ENCODE peak calls at places on chromosomes 11 and 22, in eight cellular contexts. F is A549; X is bronchial epithelial cell; P is ovary; A is CD8-positive, alpha-beta T cell; J is SK-N-SH; H is right lobe of liver; U is left lung. D is an unnamed sample.

GRCh38 chr11:18540207-18541009 is 13.7 kb upstream of the TSG101 start:
- DNase-seq in F (peak; percentile 48), X (peak; percentile 46), P (no peak), A (no peak), J (peak; percentile 28), H (no peak), U (no peak), D (peak; percentile 41)

GRCh38 chr11:10076458-10077141 is 217.4 kb downstream of the SBF2 start:
- DNase-seq in F (peak; percentile 48), X (peak; percentile 22), P (no peak), A (no peak), J (no peak), H (peak; percentile 66), U (peak; percentile 76), D (peak; percentile 75)

GRCh38 chr22:40251106-40251505 is 73.4 kb downstream of the TNRC6B start:
- DNase-seq in F (no peak), X (peak; percentile 39), P (no peak), A (no peak), J (no peak), H (no peak), U (no peak), D (no peak)

GRCh38 chr11:104256525-104256924 is 92.6 kb upstream of the PDGFD start:
- DNase-seq in F (peak; percentile 4), X (peak; percentile 30), P (no peak), A (no peak), J (no peak), H (no peak), U (no peak), D (peak; percentile 49)

GRCh38 chr11:131092469-131092868 is 176.2 kb upstream of the SNX19 start:
- DNase-seq in F (no peak), X (no peak), P (no peak), A (no peak), J (no peak), H (no peak), U (no peak), D (no peak)

GRCh38 chr22:48658246-48658645 is 1169.4 kb downstream of the BRD1 start:
- DNase-seq in F (no peak), X (no peak), P (no peak), A (no peak), J (no peak), H (no peak), U (peak; percentile 63), D (no peak)

GRCh38 chr22:36578619-36579018 is 49.7 kb upstream of the EIF3D start:
- DNase-seq in F (no peak), X (no peak), P (no peak), A (no peak), J (no peak), H (no peak), U (no peak), D (no peak)

GRCh38 chr11:129699711-129700304 is 115.8 kb upstream of the TMEM45B start:
- DNase-seq in F (no peak), X (peak; percentile 40), P (no peak), A (no peak), J (no peak), H (no peak), U (no peak), D (no peak)

GRCh38 chr11:132114185-132114584 is 743.8 kb downstream of the NTM start:
- DNase-seq in F (peak; percentile 6), X (peak; percentile 35), P (no peak), A (no peak), J (peak; percentile 60), H (peak; percentile 46), U (no peak), D (peak; percentile 32)

GRCh38 chr22:49305966-49306631 is 521.6 kb downstream of the BRD1 start:
- DNase-seq in F (no peak), X (no peak), P (no peak), A (no peak), J (no peak), H (peak; percentile 24), U (peak; percentile 56), D (no peak)

GRCh38 chr22:35231585-35232084 is 25.7 kb upstream of the HMGXB4 start:
- DNase-seq in F (peak; percentile 78), X (peak; percentile 69), P (peak; percentile 63), A (peak; percentile 31), J (peak; percentile 60), H (peak; percentile 63), U (peak; percentile 86), D (peak; percentile 77)

GRCh38 chr11:66020618-66021357 is 5.5 kb downstream of the CATSPER1 start:
- DNase-seq in F (peak; percentile 59), X (peak; percentile 67), P (no peak), A (no peak), J (no peak), H (no peak), U (peak; percentile 92), D (peak; percentile 66)

GRCh38 chr11:130672911-130673310 is 224.5 kb downstream of the ADAMTS15 start:
- DNase-seq in F (no peak), X (peak; percentile 58), P (no peak), A (no peak), J (no peak), H (no peak), U (no peak), D (no peak)

DNA sequence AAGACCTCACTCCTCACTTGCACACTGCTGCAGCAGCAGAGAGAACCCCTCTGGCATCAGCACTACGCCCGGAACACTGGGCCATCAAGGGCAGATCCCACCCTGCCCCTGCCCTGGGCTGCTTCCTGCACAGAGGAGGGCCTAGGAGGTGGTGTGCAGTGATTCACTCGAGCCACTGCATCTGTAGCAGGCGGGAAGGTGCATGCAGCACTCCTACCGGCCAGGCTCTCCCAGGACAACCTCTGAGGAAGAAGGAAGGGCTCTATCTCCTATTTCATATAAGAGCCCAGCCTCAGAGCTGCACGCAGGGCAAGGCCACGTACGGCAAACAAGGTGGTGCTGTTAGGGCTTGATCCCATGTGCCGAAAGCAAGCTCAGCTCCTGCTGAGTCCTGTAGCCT is 14.2 kb downstream of the RANGAP1 start:
- DNase-seq in F (no peak), X (no peak), P (no peak), A (no peak), J (no peak), H (no peak), U (peak; percentile 39), D (no peak)
- H3K4me3 ChIP-seq in F (no peak overlapping the region), X (no peak overlapping the region), P (no peak overlapping the region), A (no peak overlapping the region), J (no peak overlapping the region), H (no peak overlapping the region), U (no peak overlapping the region), D (no peak overlapping the region)

GRCh38 chr11:6475936-6476335 is 2.2 kb upstream of the TRIM3 start:
- DNase-seq in F (no peak), X (no peak), P (no peak), A (no peak), J (no peak), H (no peak), U (no peak), D (no peak)
- TF ChIP-seq CTCF in F (no peak), X (no peak), P (no peak), A (no peak), J (no peak), H (no peak), U (no peak), D (no peak)

DNA sequence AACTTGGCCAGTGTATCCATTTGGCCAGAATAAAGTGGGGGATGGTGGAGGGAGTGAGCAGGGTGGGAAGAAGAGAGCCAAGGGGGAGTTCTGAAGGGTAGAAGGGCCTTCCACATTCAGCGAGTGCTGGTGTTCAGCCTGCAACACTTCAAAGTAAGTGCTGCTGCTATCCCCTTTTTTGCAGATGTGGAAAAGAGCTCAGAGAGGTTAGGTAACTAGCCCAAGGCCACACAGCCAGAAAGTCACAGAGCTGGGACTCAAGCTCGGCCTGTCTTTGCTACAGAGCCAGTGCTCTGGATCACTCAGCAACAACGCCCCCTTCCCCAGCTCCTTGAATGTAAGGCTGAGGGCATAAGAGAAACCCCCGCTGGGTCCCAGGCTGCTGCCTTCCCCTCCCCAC is 5.2 kb upstream of the RHOD start:
- DNase-seq in F (no peak), X (no peak), P (no peak), A (no peak), J (no peak), H (no peak), U (no peak), D (no peak)
- H3K4me3 ChIP-seq in F (no peak overlapping the region), X (no peak overlapping the region), P (no peak overlapping the region), A (no peak overlapping the region), J (no peak overlapping the region), H (no peak overlapping the region), U (no peak overlapping the region), D (no peak overlapping the region)

GRCh38 chr11:15493066-15493465 is 378.3 kb downstream of the INSC start:
- DNase-seq in F (no peak), X (peak; percentile 49), P (no peak), A (no peak), J (no peak), H (no peak), U (no peak), D (no peak)
- TF ChIP-seq CTCF in F (no peak), X (no peak), P (no peak), A (no peak), J (no peak), H (no peak), U (no peak), D (no peak)

DNA sequence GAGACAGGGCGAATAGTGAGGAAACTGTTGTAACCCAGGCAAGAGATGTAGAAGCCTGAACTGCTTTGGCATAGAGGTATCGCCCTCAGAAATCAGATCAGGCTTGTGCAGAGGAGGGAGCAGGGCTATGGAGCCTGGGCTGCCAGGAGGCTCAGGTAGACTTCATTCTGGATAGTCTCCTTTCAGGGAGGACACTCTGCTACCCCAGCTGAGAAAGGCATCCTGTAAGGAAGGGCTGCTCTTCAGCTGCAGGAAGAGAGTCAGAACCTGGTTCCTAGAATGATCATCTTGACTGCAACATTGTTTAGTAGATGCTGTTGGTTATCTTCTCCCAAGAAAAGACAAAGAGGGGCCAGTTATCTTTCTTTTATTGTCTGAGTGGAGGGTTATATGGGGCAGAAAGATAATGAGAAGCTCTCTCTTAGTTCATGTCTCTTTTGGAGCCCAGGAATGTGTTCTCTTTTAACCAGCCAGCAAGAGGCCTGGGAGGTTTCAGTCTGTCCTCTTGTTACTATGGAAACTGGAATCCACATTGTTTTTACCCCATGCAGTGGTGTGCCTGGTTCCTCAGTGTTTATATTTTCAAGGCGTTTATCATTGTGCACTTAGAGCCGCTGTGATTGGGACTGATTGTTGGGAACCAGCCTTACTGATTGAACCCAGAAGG is 95.7 kb downstream of the STIM1 start:
- DNase-seq in F (peak; percentile 19), X (no peak), P (no peak), A (no peak), J (no peak), H (no peak), U (no peak), D (peak; percentile 74)
- H3K4me3 ChIP-seq in F (no peak overlapping the region), X (no peak overlapping the region), P (no peak overlapping the region), A (no peak overlapping the region), J (no peak overlapping the region), H (no peak overlapping the region), U (no peak overlapping the region), D (no peak overlapping the region)

GRCh38 chr11:69131644-69132300 is 24.0 kb upstream of the SMIM38 start:
- DNase-seq in F (peak; percentile 86), X (peak; percentile 70), P (peak; percentile 48), A (no peak), J (peak; percentile 70), H (peak; percentile 77), U (no peak), D (peak; percentile 81)
- TF ChIP-seq CTCF in F (peak; percentile 88), X (peak; percentile 97), P (no peak), A (no peak), J (peak; percentile 75), H (peak; percentile 80), U (peak; percentile 77), D (peak; percentile 86)

GRCh38 chr11:20598487-20598886 is 921 bp upstream of the SLC6A5 start:
- DNase-seq in F (no peak), X (no peak), P (no peak), A (no peak), J (no peak), H (no peak), U (no peak), D (no peak)
- H3K4me3 ChIP-seq in F (peak overlapping the region; percentile 27), X (no peak overlapping the region), P (no peak overlapping the region), A (no peak overlapping the region), J (no peak overlapping the region), H (no peak overlapping the region), U (no peak overlapping the region), D (no peak overlapping the region)

GRCh38 chr11:56163804-56164203 is 3.7 kb upstream of the OR8K5 start:
- DNase-seq in F (no peak), X (no peak), P (no peak), A (no peak), J (no peak), H (no peak), U (no peak), D (no peak)
- TF ChIP-seq CTCF in F (no peak), X (no peak), P (no peak), A (no peak), J (no peak), H (no peak), U (no peak), D (no peak)

D was measured in fibroblast of pulmonary artery.